ENCODE peak calls at places on chromosomes 7 and 10, in eight cellular contexts. Y, O, H, L, V, T, F and N are unnamed samples.

GRCh38 chr7:84510501-84510900 is 315.9 kb upstream of the SEMA3A start:
- DNase-seq in Y (no peak), L (no peak), O (no peak), H (no peak), T (no peak), V (peak), F (no peak), N (no peak)

GRCh38 chr7:16695621-16696237 is 49.7 kb downstream of the BZW2 start:
- DNase-seq in H (no peak), O (peak), V (peak), F (no peak), L (no peak), Y (no peak), T (no peak), N (no peak)

GRCh38 chr10:88382699-88383098 is 200.4 kb downstream of the RNLS start:
- DNase-seq in T (no peak), L (no peak), V (no peak), H (no peak), Y (no peak), O (no peak), F (no peak), N (no peak)

GRCh38 chr10:28432210-28432676 is 100.7 kb upstream of the WAC start:
- DNase-seq in H (peak), V (peak), T (no peak), L (peak), Y (no peak), F (no peak), O (peak), N (no peak)

GRCh38 chr10:95069286-95069685 is at the start of gene CYP2C8:
- DNase-seq in Y (no peak), V (no peak), T (no peak), F (no peak), H (no peak), L (no peak), O (no peak), N (no peak)

GRCh38 chr7:158827411-158828342 is 1.6 kb downstream of the ESYT2 start:
- DNase-seq in V (peak), O (no peak), F (no peak), L (no peak), H (no peak), Y (no peak), T (no peak), N (no peak)

GRCh38 chr7:45036317-45036716 is 36.3 kb downstream of the CCM2 start:
- DNase-seq in F (no peak), L (no peak), Y (no peak), V (no peak), T (no peak), O (no peak), H (no peak), N (no peak)

GRCh38 chr7:137480824-137481365 is 137.4 kb upstream of the PTN start:
- DNase-seq in T (no peak), Y (no peak), L (no peak), H (no peak), F (no peak), O (no peak), V (no peak), N (no peak)

GRCh38 chr10:103111918-103112877 is 80.9 kb downstream of the NT5C2 start:
- DNase-seq in L (no peak), Y (no peak), V (no peak), O (no peak), H (no peak), F (no peak), T (no peak), N (no peak)

GRCh38 chr10:68095176-68095575 is 14.1 kb upstream of the MYPN start:
- DNase-seq in H (no peak), V (peak), F (no peak), L (no peak), T (no peak), Y (no peak), O (no peak), N (no peak)

GRCh38 chr10:71505366-71505760 is 108.6 kb downstream of the CDH23 start:
- DNase-seq in Y (no peak), L (no peak), O (no peak), T (no peak), V (no peak), F (no peak), H (no peak), N (no peak)

GRCh38 chr7:99618726-99619125 is 2.0 kb downstream of the ZSCAN25 start:
- DNase-seq in T (no peak), H (no peak), O (no peak), L (no peak), F (no peak), Y (no peak), V (no peak), N (no peak)

GRCh38 chr7:53151496-53151895 is 116.1 kb downstream of the POM121L12 start:
- DNase-seq in H (no peak), F (no peak), O (no peak), V (no peak), Y (no peak), L (no peak), T (no peak), N (no peak)

GRCh38 chr7:157495594-157495993 is 158.8 kb downstream of the DNAJB6 start:
- DNase-seq in O (no peak), F (peak), T (no peak), L (peak), H (no peak), Y (peak), V (no peak), N (peak)

GRCh38 chr10:124696446-124697392 is 47.5 kb downstream of the FAM53B start:
- DNase-seq in F (peak), Y (no peak), O (no peak), H (no peak), V (no peak), T (no peak), L (peak), N (no peak)

GRCh38 chr10:63521389-63522128 is at the start of gene REEP3:
- DNase-seq in O (peak), Y (peak), V (peak), F (peak), H (peak), T (peak), L (peak), N (peak)

GRCh38 chr7:34143397-34143796 is 238.1 kb downstream of the BMPER start:
- DNase-seq in H (no peak), O (no peak), F (no peak), L (no peak), V (peak), T (no peak), Y (no peak), N (no peak)

GRCh38 chr10:25288181-25288580 is 113.4 kb downstream of the GPR158 start:
- DNase-seq in F (no peak), V (no peak), Y (no peak), O (no peak), L (no peak), H (no peak), T (no peak), N (no peak)

GRCh38 chr7:106757846-106758245 is 96.9 kb upstream of the CCDC71L start:
- DNase-seq in O (no peak), V (peak), L (no peak), H (no peak), F (no peak), T (no peak), Y (no peak), N (no peak)

GRCh38 chr10:62373995-62374861 is at the start of gene ZNF365:
- DNase-seq in F (peak), H (no peak), V (no peak), O (peak), L (peak), Y (no peak), T (peak), N (no peak)

GRCh38 chr7:83005410-83005809 is 157.3 kb downstream of the PCLO start:
- DNase-seq in L (no peak), T (no peak), Y (no peak), O (no peak), V (no peak), H (no peak), F (no peak), N (no peak)

GRCh38 chr10:60290558-60290957 is 99.1 kb downstream of the ANK3 start:
- DNase-seq in V (no peak), Y (no peak), T (no peak), L (no peak), O (no peak), F (no peak), H (no peak), N (no peak)

GRCh38 chr7:6651866-6652445 is 14.8 kb downstream of the ZNF316 start:
- DNase-seq in V (no peak), H (no peak), Y (peak), O (peak), F (peak), L (no peak), T (no peak), N (peak)

GRCh38 chr10:21146446-21146789 is 249.3 kb upstream of the NEBL start:
- DNase-seq in H (no peak), V (no peak), Y (no peak), L (no peak), F (no peak), O (no peak), T (no peak), N (no peak)

GRCh38 chr10:122072491-122072890 is 83.5 kb downstream of the TACC2 start:
- DNase-seq in F (peak), L (no peak), T (no peak), Y (no peak), V (no peak), O (no peak), H (no peak), N (no peak)

GRCh38 chr10:112898540-112899395 is 51.3 kb upstream of the TCF7L2 start:
- DNase-seq in V (peak), L (no peak), T (no peak), O (peak), H (no peak), F (no peak), Y (no peak), N (no peak)

GRCh38 chr7:158445421-158446175 is 142.0 kb downstream of the PTPRN2 start:
- DNase-seq in F (no peak), O (no peak), V (no peak), H (no peak), Y (no peak), L (no peak), T (no peak), N (no peak)

GRCh38 chr7:10646249-10646648 is 327.4 kb upstream of the PHF14 start:
- DNase-seq in T (no peak), L (no peak), H (no peak), Y (no peak), F (no peak), O (no peak), V (no peak), N (no peak)

GRCh38 chr10:9301148-9301547 is 1246.7 kb downstream of the GATA3 start:
- DNase-seq in V (peak), H (no peak), Y (no peak), L (no peak), T (no peak), F (no peak), O (no peak), N (no peak)

GRCh38 chr10:65348637-65349036 is 1577.2 kb upstream of the LRRTM3 start:
- DNase-seq in H (no peak), L (no peak), F (no peak), V (no peak), O (no peak), Y (no peak), T (no peak), N (no peak)

GRCh38 chr10:43078986-43079273 is 2.1 kb downstream of the RET start:
- DNase-seq in T (no peak), H (no peak), F (no peak), V (no peak), L (no peak), O (peak), Y (no peak), N (no peak)

GRCh38 chr7:36181668-36182067 is 28.6 kb downstream of the EEPD1 start:
- DNase-seq in V (no peak), O (no peak), F (no peak), Y (no peak), H (no peak), L (no peak), T (no peak), N (no peak)

GRCh38 chr10:61643316-61643751 is 19.4 kb upstream of the CABCOCO1 start:
- DNase-seq in F (no peak), T (no peak), H (no peak), V (peak), L (no peak), Y (no peak), O (no peak), N (no peak)

GRCh38 chr7:40658731-40659130 is 523.9 kb downstream of the SUGCT start:
- DNase-seq in L (no peak), Y (no peak), H (no peak), V (no peak), F (no peak), T (no peak), O (no peak), N (no peak)

GRCh38 chr7:152925412-152926147 is 166.0 kb downstream of the ACTR3B start:
- DNase-seq in H (no peak), O (peak), F (no peak), Y (no peak), V (no peak), T (no peak), L (no peak), N (peak)